ENCODE peak calls at places on chromosome 16, in eight cellular contexts. W, N, B, O, Q, I, H and A are unnamed samples.

GRCh38 chr16:48099455-48099854 is 56.3 kb downstream of the ABCC12 start:
- DNase-seq in W (no peak), N (no peak), B (no peak), O (no peak), Q (no peak), I (peak; percentile 44), H (no peak), A (no peak)

GRCh38 chr16:62882552-62883221 is 846.4 kb upstream of the CDH8 start:
- DNase-seq in W (no peak), N (no peak), B (no peak), O (no peak), Q (no peak), I (no peak), H (no peak), A (no peak)

GRCh38 chr16:21646721-21647561 is 5.5 kb downstream of the IGSF6 start:
- DNase-seq in W (peak; percentile 53), N (no peak), B (no peak), O (no peak), Q (no peak), I (no peak), H (no peak), A (no peak)

GRCh38 chr16:3691778-3692177 is 25.5 kb downstream of the TRAP1 start:
- DNase-seq in W (no peak), N (no peak), B (no peak), O (no peak), Q (no peak), I (no peak), H (peak; percentile 35), A (no peak)

GRCh38 chr16:70552675-70553074 is 29.1 kb downstream of the SF3B3 start:
- DNase-seq in W (no peak), N (no peak), B (no peak), O (no peak), Q (no peak), I (no peak), H (no peak), A (no peak)

GRCh38 chr16:9527976-9528375 is 436.5 kb downstream of the HAPSTR1 start:
- DNase-seq in W (no peak), N (no peak), B (no peak), O (no peak), Q (no peak), I (peak; percentile 52), H (no peak), A (no peak)

GRCh38 chr16:85027968-85028637 is 508 bp downstream of the KIAA0513 start:
- DNase-seq in W (no peak), N (no peak), B (no peak), O (no peak), Q (no peak), I (no peak), H (no peak), A (no peak)

GRCh38 chr16:24346734-24347133 is 90.6 kb downstream of the CACNG3 start:
- DNase-seq in W (no peak), N (no peak), B (no peak), O (no peak), Q (no peak), I (no peak), H (no peak), A (no peak)

GRCh38 chr16:57471852-57472664 is 9.6 kb downstream of the POLR2C start:
- DNase-seq in W (no peak), N (no peak), B (no peak), O (no peak), Q (no peak), I (peak; percentile 46), H (no peak), A (no peak)

GRCh38 chr16:89401641-89402445 is 88.5 kb downstream of the ANKRD11 start:
- DNase-seq in W (no peak), N (no peak), B (no peak), O (no peak), Q (no peak), I (no peak), H (no peak), A (no peak)

GRCh38 chr16:57345021-57345420 is 13.6 kb upstream of the CCL22 start:
- DNase-seq in W (no peak), N (no peak), B (no peak), O (no peak), Q (no peak), I (no peak), H (no peak), A (no peak)

GRCh38 chr16:20510323-20510722 is 59.0 kb downstream of the ACSM2A start:
- DNase-seq in W (no peak), N (no peak), B (no peak), O (no peak), Q (no peak), I (no peak), H (no peak), A (no peak)

GRCh38 chr16:635573-636205 is 416 bp downstream of the METTL26 start:
- DNase-seq in W (no peak), N (no peak), B (no peak), O (no peak), Q (no peak), I (no peak), H (no peak), A (no peak)

GRCh38 chr16:59410451-59410850 is 676.3 kb upstream of the GOT2 start:
- DNase-seq in W (no peak), N (no peak), B (no peak), O (no peak), Q (no peak), I (no peak), H (no peak), A (no peak)

GRCh38 chr16:1466968-1467521 is 7.8 kb downstream of the CLCN7 start:
- DNase-seq in W (no peak), N (no peak), B (no peak), O (no peak), Q (no peak), I (no peak), H (no peak), A (no peak)

GRCh38 chr16:56513972-56514371 is 5.9 kb downstream of the BBS2 start:
- DNase-seq in W (peak; percentile 8), N (no peak), B (no peak), O (no peak), Q (peak; percentile 48), I (peak; percentile 33), H (no peak), A (peak; percentile 71)

GRCh38 chr16:66894055-66894454 is 13.7 kb downstream of the PDP2 start:
- DNase-seq in W (no peak), N (no peak), B (no peak), O (no peak), Q (no peak), I (no peak), H (no peak), A (no peak)

GRCh38 chr16:72877374-72878028 is 170.4 kb downstream of the ZFHX3 start:
- DNase-seq in W (no peak), N (no peak), B (no peak), O (no peak), Q (no peak), I (peak; percentile 23), H (no peak), A (no peak)

GRCh38 chr16:8832383-8833100 is 34.9 kb downstream of the PMM2 start:
- DNase-seq in W (no peak), N (no peak), B (no peak), O (no peak), Q (no peak), I (no peak), H (no peak), A (no peak)

GRCh38 chr16:642189-643049 is 791 bp downstream of the MCRIP2 start:
- DNase-seq in W (no peak), N (no peak), B (no peak), O (peak; percentile 83), Q (peak; percentile 31), I (peak; percentile 56), H (peak; percentile 69), A (peak; percentile 62)

GRCh38 chr16:69166946-69167930 is 19.7 kb upstream of the SNTB2 start:
- DNase-seq in W (no peak), N (no peak), B (no peak), O (no peak), Q (no peak), I (no peak), H (no peak), A (no peak)

GRCh38 chr16:1125471-1125870 is 27.4 kb upstream of the CACNA1H start:
- DNase-seq in W (no peak), N (no peak), B (no peak), O (no peak), Q (no peak), I (peak; percentile 57), H (no peak), A (peak; percentile 60)